ENCODE peak calls at places on chromosomes 1 and 21, in eight cellular contexts. C is HuH-7.5, Y is fibroblast of lung, X is KG1, L is neuronal stem cell, V is GM04504, R is AG09309, O is T-cell. Q is an unnamed sample.

GRCh38 chr1:66464802-66465201 is 69.2 kb upstream of the SGIP1 start:
- DNase-seq in C (no peak), Y (peak; percentile 90), X (no peak), L (no peak), V (peak; percentile 92), R (peak; percentile 95), O (no peak), Q (peak; percentile 92)

GRCh38 chr1:215003686-215004085 is 78.9 kb upstream of the KCNK2 start:
- DNase-seq in C (no peak), Y (no peak), X (no peak), L (no peak), V (no peak), R (no peak), O (no peak), Q (no peak)

GRCh38 chr1:29453502-29454240 is 217.3 kb downstream of the PTPRU start:
- DNase-seq in C (peak; percentile 78), Y (peak; percentile 62), X (no peak), L (peak; percentile 42), V (no peak), R (peak; percentile 5), O (no peak), Q (peak; percentile 21)

GRCh38 chr1:31762726-31763670 is 1.1 kb downstream of the ADGRB2 start:
- DNase-seq in C (peak; percentile 92), Y (peak; percentile 37), X (no peak), L (peak; percentile 72), V (no peak), R (no peak), O (peak; percentile 66), Q (no peak)

GRCh38 chr21:46428987-46429710 is 29.5 kb upstream of the DIP2A start:
- DNase-seq in C (no peak), Y (no peak), X (no peak), L (no peak), V (no peak), R (no peak), O (no peak), Q (no peak)

GRCh38 chr21:15729674-15730483 is at the start of gene USP25:
- DNase-seq in C (peak; percentile 80), Y (peak; percentile 77), X (peak; percentile 80), L (peak; percentile 82), V (peak; percentile 55), R (no peak), O (peak; percentile 84), Q (no peak)

GRCh38 chr1:51044834-51045233 is 57.2 kb upstream of the C1orf185 start:
- DNase-seq in C (no peak), Y (peak; percentile 35), X (no peak), L (no peak), V (no peak), R (no peak), O (no peak), Q (no peak)

GRCh38 chr1:172252925-172253324 is 167.6 kb upstream of the C1orf105 start:
- DNase-seq in C (no peak), Y (no peak), X (no peak), L (no peak), V (no peak), R (no peak), O (no peak), Q (no peak)

GRCh38 chr1:46554236-46555080 is 3.0 kb upstream of the KNCN start:
- DNase-seq in C (no peak), Y (no peak), X (no peak), L (no peak), V (no peak), R (no peak), O (no peak), Q (no peak)

GRCh38 chr1:234755449-234755863 is 145.5 kb upstream of the IRF2BP2 start:
- DNase-seq in C (no peak), Y (peak; percentile 93), X (no peak), L (no peak), V (peak; percentile 72), R (peak; percentile 72), O (no peak), Q (peak; percentile 86)

GRCh38 chr1:25041869-25042268 is 111.8 kb upstream of the RUNX3 start:
- DNase-seq in C (no peak), Y (no peak), X (no peak), L (no peak), V (no peak), R (no peak), O (no peak), Q (no peak)

GRCh38 chr1:7300893-7301292 is 470.2 kb upstream of the VAMP3 start:
- DNase-seq in C (no peak), Y (peak; percentile 89), X (no peak), L (no peak), V (no peak), R (no peak), O (no peak), Q (peak; percentile 71)

GRCh38 chr1:67013573-67013972 is 40.4 kb downstream of the SLC35D1 start:
- DNase-seq in C (no peak), Y (peak; percentile 72), X (no peak), L (no peak), V (peak; percentile 15), R (no peak), O (no peak), Q (peak; percentile 68)

GRCh38 chr21:44914176-44914874 is 6.4 kb downstream of the ITGB2 start:
- DNase-seq in C (no peak), Y (no peak), X (peak; percentile 35), L (no peak), V (no peak), R (no peak), O (peak; percentile 44), Q (no peak)

GRCh38 chr1:101178688-101179491 is 57.9 kb upstream of the S1PR1 start:
- DNase-seq in C (no peak), Y (no peak), X (no peak), L (no peak), V (no peak), R (no peak), O (no peak), Q (no peak)

GRCh38 chr1:48251323-48251722 is 28.8 kb downstream of the SLC5A9 start:
- DNase-seq in C (no peak), Y (no peak), X (no peak), L (no peak), V (no peak), R (no peak), O (no peak), Q (no peak)

GRCh38 chr1:90357980-90358379 is 359.1 kb downstream of the BARHL2 start:
- DNase-seq in C (no peak), Y (no peak), X (no peak), L (no peak), V (no peak), R (no peak), O (no peak), Q (no peak)

Q was measured in AG04450.